ENCODE peak calls at places on chromosomes 7 and 10, in six cellular contexts. H is COR-L47; Q is mucosa of gallbladder; O is CD8-positive, alpha-beta memory T cell; R is cerebellar cortex; S is endothelial cell. P is an unnamed sample.

GRCh38 chr10:4835494-4835918 is 9.5 kb downstream of the AKR1E2 start:
- DNase-seq in H (no peak), S (no peak), R (no peak), Q (no peak), O (no peak), P (no peak)

GRCh38 chr7:73606801-73607691 is 17.3 kb downstream of the MLXIPL start:
- DNase-seq in R (peak), H (peak), S (peak), O (peak), Q (no peak), P (peak)

GRCh38 chr10:101261702-101262101 is 32.4 kb upstream of the LBX1 start:
- DNase-seq in H (no peak), S (no peak), O (no peak), R (peak), Q (no peak), P (no peak)

GRCh38 chr7:137703291-137704010 is 143.3 kb downstream of the DGKI start:
- DNase-seq in S (no peak), O (no peak), H (no peak), R (no peak), Q (no peak), P (no peak)

GRCh38 chr10:127832456-127832855 is 60.3 kb downstream of the CLRN3 start:
- DNase-seq in O (no peak), H (no peak), S (no peak), Q (no peak), R (no peak), P (no peak)

GRCh38 chr10:130557181-130557580 is 421.0 kb downstream of the GLRX3 start:
- DNase-seq in Q (no peak), H (no peak), S (no peak), O (no peak), R (no peak), P (no peak)

GRCh38 chr10:44628921-44629320 is 244.0 kb upstream of the CXCL12 start:
- DNase-seq in H (no peak), R (no peak), S (no peak), O (no peak), Q (no peak), P (no peak)

GRCh38 chr7:99843808-99844207 is 16.0 kb downstream of the CYP3A43 start:
- DNase-seq in Q (no peak), R (no peak), S (no peak), O (no peak), H (no peak), P (no peak)

GRCh38 chr7:133676805-133677370 is 424.0 kb downstream of the EXOC4 start:
- DNase-seq in H (no peak), R (no peak), Q (no peak), S (no peak), O (no peak), P (no peak)

GRCh38 chr10:30742471-30742870 is 112.9 kb upstream of the LYZL2 start:
- DNase-seq in H (no peak), R (no peak), Q (no peak), S (no peak), O (no peak), P (no peak)

GRCh38 chr7:155913719-155914118 is 101.5 kb upstream of the SHH start:
- DNase-seq in Q (no peak), S (no peak), R (no peak), H (no peak), O (no peak), P (no peak)

GRCh38 chr10:127195571-127196226 is 692 bp downstream of the INSYN2A start:
- DNase-seq in O (no peak), Q (no peak), S (peak), H (no peak), R (no peak), P (no peak)

GRCh38 chr10:20962165-20962564 is 65.1 kb upstream of the NEBL start:
- DNase-seq in O (no peak), H (no peak), R (no peak), S (no peak), Q (no peak), P (no peak)

GRCh38 chr7:121515651-121516401 is 119.7 kb upstream of the FAM3C start:
- DNase-seq in O (no peak), R (no peak), Q (no peak), H (no peak), S (no peak), P (no peak)

GRCh38 chr10:123135415-123136141 is at the start of gene HMX3:
- DNase-seq in H (peak), S (no peak), R (no peak), Q (no peak), O (no peak), P (peak)

GRCh38 chr7:107596881-107597581 is 17.0 kb downstream of the BCAP29 start:
- DNase-seq in R (no peak), H (no peak), O (no peak), S (peak), Q (no peak), P (no peak)

GRCh38 chr7:22385326-22385725 is 28.4 kb upstream of the RAPGEF5 start:
- DNase-seq in Q (no peak), R (no peak), S (no peak), O (no peak), H (no peak), P (no peak)

GRCh38 chr7:105805619-105806018 is 70.8 kb downstream of the ATXN7L1 start:
- DNase-seq in H (no peak), Q (no peak), O (no peak), R (no peak), S (no peak), P (no peak)

GRCh38 chr7:25615005-25615404 is 386.7 kb upstream of the NPVF start:
- DNase-seq in S (no peak), R (no peak), H (no peak), O (no peak), Q (no peak), P (no peak)

GRCh38 chr7:120997902-120998301 is 9.4 kb downstream of the CPED1 start:
- DNase-seq in O (no peak), H (no peak), S (no peak), Q (peak), R (no peak), P (no peak)

GRCh38 chr7:1307828-1308227 is 75.2 kb downstream of the UNCX start:
- DNase-seq in O (no peak), Q (no peak), S (no peak), H (no peak), R (no peak), P (no peak)

GRCh38 chr7:131071786-131072504 is 255.7 kb upstream of the MKLN1 start:
- DNase-seq in O (no peak), S (no peak), H (no peak), Q (no peak), R (no peak), P (no peak)

GRCh38 chr10:69965086-69965485 is 87.6 kb upstream of the MACROH2A2 start:
- DNase-seq in H (no peak), O (no peak), Q (peak), S (no peak), R (peak), P (no peak)

GRCh38 chr7:31448649-31449048 is 65.2 kb upstream of the ITPRID1 start:
- DNase-seq in Q (no peak), R (no peak), S (no peak), H (no peak), O (no peak), P (no peak)

GRCh38 chr7:26918241-26918640 is 53.9 kb upstream of the SKAP2 start:
- DNase-seq in O (no peak), R (no peak), Q (no peak), S (no peak), H (no peak), P (no peak)

P was measured in activated T-helper 2 cell treated with anti-CD3 and anti-CD28 coated beads, Interferon-gamma antibody, Interleukin-2, Interleukin-4, amounts not matched to agents 10 μg/mL and 5 μg/mL and 100 μg/mL, durations not matched to agents 14 hours and 24 hours and 36 hours.